ENCODE peak calls at places on chromosomes 12 and 14, in nine cellular contexts. D is EL, S is D341Med, Q is GM23338, L is T-helper 1 cell, G is KG1, F is A549, T is NCI-H1092 treated with DMSO at 0.1 percent for 48 hours, Y is M059J. U is an unnamed sample.

GRCh38 chr12:124730455-124730932 is 133.2 kb downstream of the SCARB1 start:
- DNase-seq in D (no peak), S (no peak), Q (no peak), L (no peak), G (no peak), F (no peak), T (peak; percentile 55), Y (no peak), U (peak; percentile 60)

GRCh38 chr14:90970167-90970600 is 90.3 kb downstream of the RPS6KA5 start:
- DNase-seq in D (peak; percentile 44), S (no peak), Q (no peak), L (no peak), G (no peak), F (no peak), T (no peak), Y (peak; percentile 64), U (no peak)

GRCh38 chr12:121132601-121133481 is at the start of gene P2RX7:
- DNase-seq in D (peak; percentile 80), S (peak; percentile 45), Q (peak; percentile 79), L (peak; percentile 6), G (peak; percentile 22), F (peak; percentile 59), T (peak; percentile 24), Y (peak; percentile 88), U (peak; percentile 41)

GRCh38 chr12:3313655-3314305 is 177.2 kb upstream of the PRMT8 start:
- DNase-seq in D (peak; percentile 53), S (peak; percentile 82), Q (peak; percentile 63), L (no peak), G (no peak), F (peak; percentile 52), T (peak; percentile 64), Y (peak; percentile 43), U (peak; percentile 55)

GRCh38 chr12:24360907-24361306 is 411.4 kb upstream of the SOX5 start:
- DNase-seq in D (peak; percentile 7), S (no peak), Q (no peak), L (no peak), G (no peak), F (no peak), T (no peak), Y (peak; percentile 81), U (no peak)

GRCh38 chr12:102440109-102440405 is 40.3 kb downstream of the IGF1 start:
- DNase-seq in D (no peak), S (no peak), Q (no peak), L (no peak), G (no peak), F (no peak), T (no peak), Y (no peak), U (no peak)

GRCh38 chr12:59678759-59679411 is 83.1 kb downstream of the SLC16A7 start:
- DNase-seq in D (no peak), S (no peak), Q (no peak), L (no peak), G (no peak), F (no peak), T (no peak), Y (no peak), U (no peak)

GRCh38 chr12:68641138-68641537 is 30.4 kb downstream of the RAP1B start:
- DNase-seq in D (no peak), S (no peak), Q (no peak), L (peak; percentile 8), G (no peak), F (no peak), T (no peak), Y (no peak), U (no peak)

GRCh38 chr12:117718141-117718540 is 250.6 kb downstream of the KSR2 start:
- DNase-seq in D (no peak), S (no peak), Q (no peak), L (no peak), G (no peak), F (no peak), T (no peak), Y (no peak), U (no peak)

GRCh38 chr12:53193040-53193439 is 12.3 kb upstream of the CSAD start:
- DNase-seq in D (no peak), S (no peak), Q (no peak), L (no peak), G (no peak), F (no peak), T (no peak), Y (no peak), U (no peak)

GRCh38 chr14:77663289-77663688 is 44.5 kb downstream of the ALKBH1 start:
- DNase-seq in D (peak; percentile 50), S (no peak), Q (no peak), L (no peak), G (no peak), F (no peak), T (no peak), Y (peak; percentile 89), U (no peak)

GRCh38 chr14:22070119-22070982 is 396.7 kb upstream of the OR4E1 start:
- DNase-seq in D (no peak), S (no peak), Q (peak; percentile 72), L (peak; percentile 40), G (peak; percentile 65), F (no peak), T (no peak), Y (no peak), U (no peak)

GRCh38 chr12:38886064-38886463 is 19.3 kb downstream of the CPNE8 start:
- DNase-seq in D (no peak), S (no peak), Q (no peak), L (no peak), G (no peak), F (no peak), T (no peak), Y (peak; percentile 81), U (no peak)

GRCh38 chr12:80632835-80633234 is 74.6 kb upstream of the MYF6 start:
- DNase-seq in D (peak; percentile 23), S (peak; percentile 50), Q (peak; percentile 89), L (no peak), G (no peak), F (no peak), T (no peak), Y (peak; percentile 47), U (no peak)

GRCh38 chr14:104284107-104284592 is 145.8 kb downstream of the KIF26A start:
- DNase-seq in D (no peak), S (no peak), Q (no peak), L (no peak), G (no peak), F (no peak), T (peak; percentile 67), Y (no peak), U (no peak)

GRCh38 chr12:110760204-110760609 is 17.5 kb upstream of the PPP1CC start:
- DNase-seq in D (no peak), S (no peak), Q (no peak), L (no peak), G (no peak), F (no peak), T (no peak), Y (no peak), U (no peak)

GRCh38 chr14:61493239-61493638 is 171.9 kb downstream of the PRKCH start:
- DNase-seq in D (peak; percentile 96), S (no peak), Q (no peak), L (no peak), G (no peak), F (no peak), T (no peak), Y (peak; percentile 90), U (no peak)